ENCODE peak calls at places on chromosomes 6 and 20, in four cellular contexts. N is adrenal gland, Z is heart left ventricle, C is spleen. V is an unnamed sample.

GRCh38 chr6:44869321-44869897 is 458.7 kb upstream of the RUNX2 start:
- DNase-seq in C (no peak), Z (no peak), N (no peak), V (no peak)

GRCh38 chr6:2021713-2022125 is 223.7 kb downstream of the GMDS start:
- DNase-seq in C (no peak), Z (peak; percentile 87), N (peak; percentile 44), V (peak; percentile 17)

GRCh38 chr20:44142416-44142815 is 44.6 kb downstream of the JPH2 start:
- DNase-seq in C (no peak), Z (peak; percentile 33), N (no peak), V (no peak)

GRCh38 chr6:155778336-155778735 is 322.7 kb upstream of the NOX3 start:
- DNase-seq in C (no peak), N (no peak), Z (no peak), V (no peak)

GRCh38 chr6:28940859-28941680 is 17.3 kb upstream of the TRIM27 start:
- DNase-seq in Z (peak; percentile 80), C (no peak), N (peak; percentile 76), V (peak; percentile 89)

GRCh38 chr6:27168108-27168507 is 79.4 kb upstream of the PRSS16 start:
- DNase-seq in N (no peak), Z (no peak), C (no peak), V (no peak)

GRCh38 chr6:132391391-132392291 is 9.6 kb downstream of the MOXD1 start:
- DNase-seq in Z (peak; percentile 51), N (peak; percentile 35), C (no peak), V (no peak)

GRCh38 chr6:9783567-9783966 is 631.3 kb downstream of the TFAP2A start:
- DNase-seq in C (no peak), N (no peak), Z (no peak), V (no peak)

GRCh38 chr6:38239719-38240451 is 399.8 kb downstream of the BTBD9 start:
- DNase-seq in N (no peak), Z (no peak), C (no peak), V (no peak)

GRCh38 chr6:148530394-148530923 is 187.8 kb downstream of the SASH1 start:
- DNase-seq in C (no peak), Z (no peak), N (no peak), V (peak; percentile 46)

GRCh38 chr6:119347466-119348307 is 1.9 kb downstream of the MAN1A1 start:
- DNase-seq in N (peak; percentile 66), C (peak; percentile 91), Z (peak; percentile 50), V (peak; percentile 72)

GRCh38 chr6:169668203-169668847 is 33.5 kb downstream of the WDR27 start:
- DNase-seq in N (no peak), C (no peak), Z (no peak), V (no peak)

GRCh38 chr20:47198254-47198671 is 158.2 kb downstream of the ZMYND8 start:
- DNase-seq in N (no peak), C (no peak), Z (no peak), V (no peak)

GRCh38 chr6:50285735-50286134 is 236.0 kb upstream of the DEFB112 start:
- DNase-seq in Z (no peak), N (no peak), C (no peak), V (no peak)

GRCh38 chr6:77021778-77022177 is 441.5 kb downstream of the HTR1B start:
- DNase-seq in N (no peak), C (no peak), Z (no peak), V (no peak)

GRCh38 chr6:154403803-154404202 is 47.2 kb upstream of the IPCEF1 start:
- DNase-seq in Z (peak; percentile 46), N (no peak), C (no peak), V (peak; percentile 44)

GRCh38 chr6:29426654-29427053 is 11.9 kb downstream of the OR12D1 start:
- DNase-seq in N (no peak), C (no peak), Z (no peak), V (no peak)

GRCh38 chr6:135182120-135182992 is 1.2 kb downstream of the MYB start:
- DNase-seq in Z (no peak), N (no peak), C (peak; percentile 88), V (peak; percentile 78)

GRCh38 chr6:4665489-4666417 is 110.5 kb upstream of the CDYL start:
- DNase-seq in N (no peak), Z (no peak), C (no peak), V (no peak)

GRCh38 chr6:13924949-13925881 is at the start of gene RNF182:
- DNase-seq in C (peak; percentile 79), Z (no peak), N (no peak), V (peak; percentile 35)

GRCh38 chr20:62535282-62535811 is 59.6 kb upstream of the GATA5 start:
- DNase-seq in C (no peak), Z (no peak), N (no peak), V (no peak)

GRCh38 chr6:90466191-90466940 is 120.5 kb downstream of the MAP3K7 start:
- DNase-seq in N (no peak), Z (no peak), C (no peak), V (no peak)

GRCh38 chr6:139973602-139974373 is 599.3 kb upstream of the CITED2 start:
- DNase-seq in N (peak; percentile 25), Z (no peak), C (no peak), V (peak; percentile 31)

GRCh38 chr6:48085131-48085741 is 25.8 kb downstream of the PTCHD4 start:
- DNase-seq in C (no peak), N (no peak), Z (no peak), V (no peak)

GRCh38 chr6:133130863-133131262 is 110.3 kb upstream of the EYA4 start:
- DNase-seq in Z (peak; percentile 90), N (peak; percentile 81), C (no peak), V (no peak)

GRCh38 chr20:44017211-44017610 is 102.6 kb downstream of the TOX2 start:
- DNase-seq in N (no peak), Z (no peak), C (no peak), V (no peak)

GRCh38 chr6:39923394-39923793 is 10.9 kb downstream of the MOCS1 start:
- DNase-seq in N (peak; percentile 93), C (peak; percentile 71), Z (no peak), V (no peak)

GRCh38 chr6:168137024-168137423 is 58.0 kb upstream of the FRMD1 start:
- DNase-seq in N (no peak), C (no peak), Z (no peak), V (no peak)

GRCh38 chr6:8110117-8110721 is 7.9 kb upstream of the EEF1E1 start:
- DNase-seq in C (no peak), N (no peak), Z (no peak), V (no peak)

GRCh38 chr6:117840541-117840983 is 66.5 kb upstream of the SLC35F1 start:
- DNase-seq in N (no peak), C (no peak), Z (no peak), V (peak; percentile 67)

GRCh38 chr20:31560900-31561598 is 44.0 kb upstream of the ID1 start:
- DNase-seq in C (no peak), N (peak; percentile 88), Z (no peak), V (no peak)

GRCh38 chr6:71289039-71289801 is 609 bp downstream of the OGFRL1 start:
- DNase-seq in Z (peak; percentile 55), N (peak; percentile 22), C (peak; percentile 94), V (peak; percentile 66)

GRCh38 chr6:69867075-69867911 is 937 bp downstream of the COL19A1 start:
- DNase-seq in C (peak; percentile 93), Z (peak; percentile 73), N (peak; percentile 33), V (peak; percentile 52)

DNA sequence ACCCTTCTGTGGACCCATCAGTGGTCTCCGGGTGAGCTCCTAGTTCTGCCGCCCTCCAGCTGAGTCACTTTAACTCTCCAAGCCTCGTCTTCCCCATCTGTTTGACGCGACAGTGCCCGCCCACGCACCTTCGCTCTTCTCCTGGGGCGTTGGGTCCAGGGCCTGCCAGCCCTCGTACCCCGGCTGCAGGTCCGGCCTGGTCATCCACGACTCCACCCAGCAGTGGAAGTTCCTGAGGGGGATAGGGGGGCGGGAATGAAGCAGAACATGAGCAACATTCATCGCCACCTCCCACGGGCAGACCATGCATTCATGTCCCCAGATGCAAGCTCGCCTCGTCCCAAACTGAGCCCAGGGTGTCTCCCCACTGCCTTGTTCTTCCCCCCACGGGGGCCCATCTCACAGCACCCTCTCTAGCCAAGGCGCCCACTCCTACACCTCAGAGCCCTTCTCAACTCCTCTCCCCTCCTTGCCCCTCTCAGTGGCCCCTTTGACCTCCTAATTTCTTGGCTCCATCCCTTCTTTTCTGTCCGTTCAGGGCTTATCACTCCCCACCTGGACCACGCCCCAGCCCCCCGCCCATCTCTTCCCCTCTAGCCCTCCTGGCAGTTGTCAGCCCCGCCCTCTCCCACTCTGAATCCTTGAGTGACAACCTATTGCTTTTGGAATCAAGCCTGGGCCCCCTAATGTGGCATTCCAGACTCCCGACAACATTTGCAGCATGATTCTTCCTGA is 23.7 kb downstream of the TGM2 start:
- DNase-seq in N (no peak), C (peak; percentile 70), Z (no peak), V (peak; percentile 28)
- TF ChIP-seq POLR2A in N (no peak), C (no peak), Z (no peak), V (no peak)

GRCh38 chr6:82248233-82248735 is 740 bp upstream of the IBTK start:
- DNase-seq in Z (no peak), C (peak; percentile 78), N (no peak), V (no peak)
- TF ChIP-seq POLR2A in Z (no peak), C (no peak), N (no peak), V (no peak)

GRCh38 chr6:158044525-158044888 is 62.8 kb downstream of the SYNJ2 start:
- DNase-seq in Z (no peak), N (no peak), C (no peak), V (no peak)
- TF ChIP-seq POLR2A in Z (no peak), N (no peak), C (no peak), V (no peak)

GRCh38 chr6:31400467-31401289 is 2.7 kb upstream of the MICA start:
- DNase-seq in N (peak; percentile 71), Z (peak; percentile 88), C (peak; percentile 96), V (peak; percentile 86)

GRCh38 chr6:31402324-31403282 is 792 bp upstream of the MICA start:
- DNase-seq in Z (peak; percentile 54), N (peak; percentile 50), C (no peak), V (no peak)

GRCh38 chr6:31397901-31398300 is 5.5 kb upstream of the MICA start:
- DNase-seq in C (no peak), N (no peak), Z (no peak), V (no peak)

GRCh38 chr6:31401403-31401802 is 2.0 kb upstream of the MICA start:
- DNase-seq in N (peak; percentile 84), C (no peak), Z (peak; percentile 55), V (peak; percentile 49)

DNA sequence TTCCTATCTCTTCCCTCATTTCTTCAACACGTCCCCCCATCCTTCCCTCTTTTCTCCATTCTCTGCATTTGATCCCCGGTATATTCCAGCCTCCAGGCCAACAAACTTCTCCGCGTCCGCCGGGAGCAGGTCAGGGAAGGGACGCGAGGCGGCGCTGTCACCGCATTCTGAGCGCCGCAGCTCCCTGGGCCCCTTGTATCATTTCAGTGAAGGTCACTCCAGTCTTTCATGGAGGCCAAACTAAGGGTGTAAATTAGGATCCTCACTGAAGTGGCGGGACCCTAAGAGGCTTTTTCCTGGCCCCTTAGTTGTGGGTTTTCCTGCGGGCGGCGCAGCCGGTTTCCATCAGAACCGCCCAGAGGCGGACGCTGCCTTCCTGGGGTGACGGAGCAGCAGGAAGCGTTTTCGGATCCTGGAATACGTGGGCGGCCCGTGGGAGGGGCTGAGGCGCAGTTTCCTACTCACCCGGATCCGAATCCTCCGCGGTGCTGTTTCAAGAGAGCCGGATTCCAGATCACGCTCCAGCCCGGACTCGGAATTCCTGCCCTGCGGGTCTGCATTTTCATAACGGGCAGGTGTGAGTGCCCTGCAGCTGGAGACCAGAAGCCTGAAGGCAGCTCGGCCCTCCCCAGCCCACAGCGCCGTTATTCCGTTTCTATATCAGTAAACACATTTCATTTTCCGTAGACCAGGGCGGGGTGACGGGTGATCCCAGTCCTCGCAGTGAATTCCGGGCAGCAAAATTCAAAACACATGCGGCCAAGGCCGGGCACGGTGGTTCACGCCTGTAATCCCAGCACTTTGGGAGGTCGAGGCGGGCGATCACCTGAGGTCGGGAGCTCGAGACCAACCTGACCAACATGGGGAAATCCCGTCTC is 3.6 kb upstream of the MICA start:
- DNase-seq in N (peak; percentile 91), C (peak; percentile 92), Z (peak; percentile 97), V (peak; percentile 82)
- TF ChIP-seq POLR2A in N (peak; percentile 74), C (no peak), Z (no peak), V (peak; percentile 53)

GRCh38 chr20:33014336-33015113 is 7.0 kb downstream of the BPIFB2 start:
- DNase-seq in Z (no peak), C (peak; percentile 41), N (no peak), V (no peak)
- TF ChIP-seq POLR2A in Z (no peak), C (no peak), N (no peak), V (no peak)

V was measured in erythroblast.